ENCODE peak calls at places on chromosome 10, in eight cellular contexts. P is Peyer's patch, U is tibial nerve, C is dorsolateral prefrontal cortex, W is vagina, R is Calu3, L is fibroblast of pulmonary artery, Q is progenitor cell of endocrine pancreas. B is an unnamed sample.

GRCh38 chr10:31644931-31645633 is 283.5 kb downstream of the ARHGAP12 start:
- DNase-seq in P (no peak), U (no peak), C (no peak), W (no peak), R (no peak), L (no peak), Q (no peak), B (peak)

GRCh38 chr10:108957681-108958080 is 965.6 kb downstream of the XPNPEP1 start:
- DNase-seq in P (no peak), U (peak), C (no peak), W (no peak), R (no peak), L (no peak), Q (no peak), B (peak)

GRCh38 chr10:132447446-132448247 is 50.6 kb downstream of the PWWP2B start:
- DNase-seq in P (peak), U (no peak), C (no peak), W (no peak), R (peak), L (peak), Q (no peak), B (peak)

GRCh38 chr10:97475936-97476594 is 22.2 kb downstream of the MMS19 start:
- DNase-seq in P (no peak), U (no peak), C (no peak), W (no peak), R (no peak), L (peak), Q (no peak), B (peak)

GRCh38 chr10:132059760-132060508 is 5.8 kb upstream of the JAKMIP3 start:
- DNase-seq in P (no peak), U (no peak), C (peak), W (no peak), R (no peak), L (no peak), Q (no peak), B (no peak)

GRCh38 chr10:24357344-24358021 is 148.5 kb downstream of the KIAA1217 start:
- DNase-seq in P (no peak), U (no peak), C (no peak), W (no peak), R (no peak), L (no peak), Q (no peak), B (no peak)

GRCh38 chr10:8242295-8242872 is 187.9 kb downstream of the GATA3 start:
- DNase-seq in P (no peak), U (no peak), C (no peak), W (no peak), R (no peak), L (no peak), Q (no peak), B (no peak)

GRCh38 chr10:127345231-127345965 is 149.0 kb upstream of the INSYN2A start:
- DNase-seq in P (no peak), U (no peak), C (no peak), W (no peak), R (no peak), L (no peak), Q (no peak), B (no peak)

GRCh38 chr10:132689721-132690360 is 96.1 kb downstream of the NKX6-2 start:
- DNase-seq in P (no peak), U (no peak), C (peak), W (no peak), R (no peak), L (no peak), Q (no peak), B (no peak)

GRCh38 chr10:63084690-63085377 is 48.3 kb upstream of the NRBF2 start:
- DNase-seq in P (no peak), U (no peak), C (no peak), W (no peak), R (no peak), L (no peak), Q (no peak), B (no peak)

GRCh38 chr10:19819419-19820033 is 3.3 kb downstream of the PLXDC2 start:
- DNase-seq in P (no peak), U (peak), C (no peak), W (no peak), R (no peak), L (peak), Q (no peak), B (peak)

GRCh38 chr10:79155301-79156081 is 86.7 kb downstream of the ZMIZ1 start:
- DNase-seq in P (no peak), U (no peak), C (no peak), W (no peak), R (no peak), L (no peak), Q (no peak), B (peak)
- TF ChIP-seq CTCF in P (no peak), U (no peak), C (peak), W (no peak), R (no peak), L (no peak), Q (no peak), B (no peak)

GRCh38 chr10:104120903-104121484 is 977 bp upstream of the SFR1 start:
- DNase-seq in P (peak), U (peak), C (peak), W (peak), R (peak), L (peak), Q (peak), B (peak)

GRCh38 chr10:104122273-104123107 is 519 bp downstream of the SFR1 start:
- DNase-seq in P (no peak), U (peak), C (no peak), W (no peak), R (no peak), L (no peak), Q (no peak), B (no peak)

GRCh38 chr10:104120512-104120902 is 1.5 kb upstream of the SFR1 start:
- DNase-seq in P (no peak), U (no peak), C (no peak), W (no peak), R (no peak), L (no peak), Q (no peak), B (no peak)

GRCh38 chr10:104120061-104120460 is 1.9 kb upstream of the SFR1 start:
- DNase-seq in P (no peak), U (no peak), C (no peak), W (no peak), R (no peak), L (no peak), Q (no peak), B (no peak)

GRCh38 chr10:104121485-104122272 is at the start of gene SFR1:
- DNase-seq in P (peak), U (peak), C (peak), W (peak), R (peak), L (peak), Q (peak), B (peak)
- TF ChIP-seq CTCF in P (peak), U (peak), C (peak), W (peak), R (peak), L (peak), Q (peak), B (peak)

GRCh38 chr10:61480226-61480625 is 27.0 kb upstream of the TMEM26 start:
- DNase-seq in P (no peak), U (no peak), C (no peak), W (no peak), R (no peak), L (no peak), Q (no peak), B (no peak)

GRCh38 chr10:61477469-61477868 is 24.3 kb upstream of the TMEM26 start:
- DNase-seq in P (no peak), U (no peak), C (no peak), W (no peak), R (no peak), L (no peak), Q (no peak), B (no peak)

GRCh38 chr10:61476529-61476928 is 23.3 kb upstream of the TMEM26 start:
- DNase-seq in P (no peak), U (no peak), C (no peak), W (no peak), R (no peak), L (no peak), Q (no peak), B (no peak)

GRCh38 chr10:61481597-61481996 is 28.4 kb upstream of the TMEM26 start:
- DNase-seq in P (no peak), U (no peak), C (no peak), W (no peak), R (no peak), L (no peak), Q (no peak), B (no peak)

DNA sequence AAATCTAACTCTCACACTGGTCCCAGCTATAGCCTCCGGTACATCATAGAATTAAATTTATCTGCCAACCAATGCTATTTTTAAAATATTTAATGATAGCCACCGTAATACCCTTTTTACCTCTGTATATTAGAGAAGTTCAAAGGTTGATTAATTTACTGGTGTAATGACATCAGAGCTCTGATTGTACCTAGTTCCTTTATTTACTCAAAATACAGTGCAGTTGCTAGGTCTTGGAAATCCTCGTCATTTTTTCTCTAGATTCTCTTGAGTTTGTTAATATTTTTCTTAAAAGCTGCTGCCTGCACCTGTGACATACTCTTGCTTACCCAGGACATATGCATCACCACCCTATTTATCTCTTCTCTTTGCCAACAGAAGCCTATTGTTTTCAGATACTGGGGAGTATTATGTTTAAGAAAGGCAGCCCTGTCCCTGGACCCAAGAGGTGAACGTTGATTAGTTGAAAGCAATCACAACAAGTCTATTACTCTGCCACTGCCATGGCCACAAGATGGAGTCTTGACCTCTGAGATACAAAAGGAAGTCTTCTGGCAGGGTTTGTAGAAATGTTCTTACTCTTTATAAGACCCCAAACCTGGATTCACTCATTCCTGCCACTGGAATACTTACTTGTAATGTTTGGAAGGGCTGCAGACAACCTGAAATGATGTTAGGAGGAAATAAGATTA is 25.6 kb upstream of the TMEM26 start:
- DNase-seq in P (no peak), U (no peak), C (no peak), W (no peak), R (no peak), L (no peak), Q (no peak), B (peak)
- TF ChIP-seq CTCF in P (no peak), U (no peak), C (no peak), W (no peak), R (no peak), L (no peak), Q (no peak), B (no peak)

GRCh38 chr10:71380841-71381240 is 15.9 kb upstream of the CDH23 start:
- DNase-seq in P (no peak), U (no peak), C (no peak), W (no peak), R (no peak), L (no peak), Q (no peak), B (no peak)

GRCh38 chr10:71382757-71383156 is 14.0 kb upstream of the CDH23 start:
- DNase-seq in P (no peak), U (no peak), C (no peak), W (no peak), R (no peak), L (no peak), Q (no peak), B (peak)

GRCh38 chr10:71381611-71382010 is 15.1 kb upstream of the CDH23 start:
- DNase-seq in P (no peak), U (no peak), C (no peak), W (no peak), R (no peak), L (no peak), Q (no peak), B (no peak)

GRCh38 chr10:71382028-71382427 is 14.7 kb upstream of the CDH23 start:
- DNase-seq in P (no peak), U (no peak), C (no peak), W (no peak), R (no peak), L (no peak), Q (no peak), B (no peak)

DNA sequence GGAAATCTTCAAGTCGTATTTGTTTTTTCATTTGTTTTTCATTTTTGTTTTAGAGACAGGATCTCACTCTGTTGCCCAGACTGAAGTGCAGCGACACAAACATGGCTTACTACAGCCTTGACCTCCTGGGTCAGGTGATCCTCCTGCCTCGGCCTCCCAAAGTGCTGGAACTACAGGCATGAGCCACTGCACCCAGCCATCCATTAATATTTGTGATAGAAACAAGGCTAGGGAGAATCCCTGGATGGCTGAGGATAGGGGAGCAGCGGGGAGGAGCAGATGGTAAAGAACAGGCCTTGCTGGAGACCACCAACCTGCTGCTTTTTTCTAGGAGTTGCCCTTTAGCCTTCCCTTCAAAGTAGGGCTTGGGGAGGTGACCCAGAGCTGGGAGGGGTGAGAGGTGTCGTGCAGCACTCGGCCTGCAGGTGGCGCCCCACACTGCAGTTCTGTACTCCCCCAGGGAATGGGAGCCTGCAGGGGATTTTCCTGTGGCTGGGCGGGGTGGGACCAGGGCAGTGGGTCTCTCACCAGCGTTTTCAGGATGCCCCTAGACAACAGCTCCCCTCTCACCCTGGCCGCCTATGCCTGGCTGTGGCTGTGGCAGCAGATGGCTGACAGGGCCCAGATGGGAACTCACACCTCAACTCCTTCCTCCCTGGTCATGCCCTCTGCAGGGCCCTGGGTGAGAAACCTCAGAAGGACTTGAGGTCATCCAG is 12.6 kb upstream of the CDH23 start:
- DNase-seq in P (peak), U (peak), C (peak), W (no peak), R (peak), L (peak), Q (peak), B (peak)
- TF ChIP-seq CTCF in P (peak), U (peak), C (peak), W (peak), R (peak), L (peak), Q (peak), B (peak)

GRCh38 chr10:14244801-14245211 is 85.9 kb downstream of the FRMD4A start:
- DNase-seq in P (no peak), U (no peak), C (no peak), W (no peak), R (no peak), L (peak), Q (no peak), B (peak)

GRCh38 chr10:14240253-14241189 is 90.2 kb downstream of the FRMD4A start:
- DNase-seq in P (no peak), U (no peak), C (no peak), W (no peak), R (no peak), L (peak), Q (no peak), B (no peak)

GRCh38 chr10:14247650-14248258 is 83.0 kb downstream of the FRMD4A start:
- DNase-seq in P (no peak), U (no peak), C (no peak), W (no peak), R (no peak), L (no peak), Q (no peak), B (no peak)

GRCh38 chr10:14241196-14241595 is 89.5 kb downstream of the FRMD4A start:
- DNase-seq in P (no peak), U (no peak), C (no peak), W (no peak), R (no peak), L (no peak), Q (no peak), B (no peak)

GRCh38 chr10:14244147-14244546 is 86.6 kb downstream of the FRMD4A start:
- DNase-seq in P (no peak), U (no peak), C (no peak), W (no peak), R (peak), L (no peak), Q (no peak), B (no peak)
- TF ChIP-seq CTCF in P (no peak), U (no peak), C (no peak), W (no peak), R (peak), L (peak), Q (peak), B (no peak)

GRCh38 chr10:130251766-130252165 is 115.6 kb downstream of the GLRX3 start:
- DNase-seq in P (no peak), U (no peak), C (no peak), W (peak), R (no peak), L (no peak), Q (no peak), B (no peak)

GRCh38 chr10:130250127-130250526 is 113.9 kb downstream of the GLRX3 start:
- DNase-seq in P (no peak), U (no peak), C (no peak), W (peak), R (no peak), L (no peak), Q (no peak), B (no peak)

GRCh38 chr10:130257897-130258296 is 121.7 kb downstream of the GLRX3 start:
- DNase-seq in P (no peak), U (no peak), C (no peak), W (peak), R (no peak), L (no peak), Q (no peak), B (no peak)

GRCh38 chr10:130255777-130256176 is 119.6 kb downstream of the GLRX3 start:
- DNase-seq in P (no peak), U (no peak), C (no peak), W (peak), R (no peak), L (no peak), Q (no peak), B (no peak)

GRCh38 chr10:130254168-130255061 is 118.2 kb downstream of the GLRX3 start:
- DNase-seq in P (no peak), U (no peak), C (peak), W (peak), R (no peak), L (no peak), Q (no peak), B (no peak)
- TF ChIP-seq CTCF in P (no peak), U (no peak), C (no peak), W (no peak), R (no peak), L (no peak), Q (no peak), B (no peak)

DNA sequence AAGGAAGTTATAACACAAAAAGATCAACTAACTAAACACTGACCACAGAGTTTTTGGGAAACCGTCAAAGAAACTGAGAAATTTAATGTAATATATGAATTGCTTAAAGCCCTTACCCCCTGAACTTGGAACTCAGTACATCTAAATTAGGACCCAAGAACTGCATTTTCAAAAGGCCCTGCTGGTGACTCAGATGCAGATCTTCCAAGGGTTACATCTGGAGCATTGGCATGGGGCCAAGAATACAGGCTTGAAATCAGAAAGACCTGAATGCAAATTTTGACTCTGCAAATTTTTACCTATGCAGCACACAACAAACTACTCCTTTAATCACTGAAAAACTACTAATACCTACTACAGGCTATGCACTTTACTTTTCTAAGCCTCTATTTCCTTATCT is 43.9 kb downstream of the NSUN6 start:
- DNase-seq in P (no peak), U (peak), C (no peak), W (no peak), R (peak), L (peak), Q (no peak), B (peak)
- TF ChIP-seq CTCF in P (no peak), U (no peak), C (no peak), W (no peak), R (no peak), L (no peak), Q (no peak), B (no peak)

GRCh38 chr10:118775478-118775877 is 20.7 kb upstream of the CACUL1 start:
- DNase-seq in P (no peak), U (no peak), C (no peak), W (peak), R (no peak), L (peak), Q (no peak), B (no peak)
- TF ChIP-seq CTCF in P (no peak), U (no peak), C (no peak), W (no peak), R (no peak), L (peak), Q (no peak), B (peak)

DNA sequence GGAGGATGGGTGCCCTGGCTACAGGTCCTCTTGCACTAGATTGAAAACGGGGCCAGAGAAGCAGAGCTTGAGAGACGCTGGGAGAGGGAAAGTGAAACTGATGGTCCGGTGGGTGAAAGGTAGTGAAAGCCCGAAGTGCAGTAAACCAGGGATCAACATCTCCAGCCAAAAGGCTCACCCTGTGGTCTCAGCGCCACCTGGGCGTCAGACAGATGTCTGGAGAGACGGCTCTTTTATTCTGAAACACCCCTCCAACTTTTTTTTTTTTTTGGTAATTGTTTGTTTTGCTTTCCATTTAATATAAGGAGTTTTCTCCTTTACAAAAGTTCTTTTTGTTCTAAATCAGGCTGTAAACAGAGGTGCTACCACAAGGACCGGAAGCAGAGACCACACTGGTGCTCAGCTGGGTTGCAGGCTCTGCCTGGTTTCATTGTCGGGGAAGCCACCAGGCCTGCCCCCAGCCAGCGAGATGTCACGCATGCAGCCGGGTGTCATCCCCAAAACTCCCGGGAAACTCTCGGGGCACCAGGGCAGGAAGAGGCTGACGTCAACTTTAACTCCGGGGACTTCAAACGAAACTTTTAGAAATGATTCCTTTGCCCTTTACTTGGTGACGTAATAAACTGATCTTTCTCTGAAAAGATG is 11.2 kb downstream of the IL2RA start:
- DNase-seq in P (peak), U (peak), C (no peak), W (peak), R (peak), L (peak), Q (no peak), B (peak)
- TF ChIP-seq CTCF in P (no peak), U (peak), C (no peak), W (no peak), R (no peak), L (peak), Q (no peak), B (peak)

B was measured in fibroblast of mammary gland.